ENCODE peak calls at places on chromosomes 16 and 17, in eight cellular contexts. U is heart left ventricle, I is stomach, W is neural progenitor cell, V is thoracic aorta, F is fibroblast of lung, P is SJSA1, K is body of pancreas. D is an unnamed sample. For H3K36me3, the result is how much of the 10 kb centered on the place peaks cover.

GRCh38 chr17:68849673-68850260 is 105.4 kb downstream of the ABCA8 start:
- DNase-seq in U (no peak), I (no peak), W (no peak), V (no peak), F (no peak), P (no peak), K (no peak), D (no peak)

GRCh38 chr16:87295661-87296531 is 21.3 kb downstream of the C16orf95 start:
- DNase-seq in U (no peak), I (no peak), W (no peak), V (no peak), F (no peak), P (no peak), K (no peak), D (no peak)

GRCh38 chr17:20200016-20200788 is 191.0 kb downstream of the SPECC1 start:
- DNase-seq in U (no peak), I (no peak), W (peak), V (no peak), F (no peak), P (no peak), K (no peak), D (no peak)

GRCh38 chr16:88440686-88441405 is 12.2 kb upstream of the ZFPM1 start:
- DNase-seq in U (no peak), I (no peak), W (no peak), V (no peak), F (no peak), P (no peak), K (no peak), D (no peak)

GRCh38 chr17:81090361-81091133 is 55.6 kb downstream of the BAIAP2 start:
- DNase-seq in U (peak), I (peak), W (peak), V (no peak), F (no peak), P (no peak), K (peak), D (peak)

GRCh38 chr16:30893082-30893743 is 664 bp downstream of the BCL7C start:
- DNase-seq in U (no peak), I (no peak), W (peak), V (no peak), F (no peak), P (no peak), K (no peak), D (peak)

GRCh38 chr16:25013751-25014499 is 1.2 kb downstream of the ARHGAP17 start:
- DNase-seq in U (no peak), I (no peak), W (no peak), V (no peak), F (no peak), P (no peak), K (no peak), D (peak)

GRCh38 chr16:4390266-4391260 is 18.9 kb downstream of the VASN start:
- DNase-seq in U (no peak), I (no peak), W (peak), V (no peak), F (no peak), P (no peak), K (no peak), D (no peak)

GRCh38 chr16:77657016-77657415 is 65.3 kb upstream of the NUDT7 start:
- DNase-seq in U (no peak), I (no peak), W (peak), V (no peak), F (peak), P (no peak), K (no peak), D (no peak)

GRCh38 chr16:17238285-17239028 is 232.3 kb downstream of the XYLT1 start:
- DNase-seq in U (no peak), I (no peak), W (no peak), V (no peak), F (no peak), P (no peak), K (no peak), D (no peak)

GRCh38 chr17:31597646-31598387 is 206.3 kb downstream of the RAB11FIP4 start:
- DNase-seq in U (no peak), I (no peak), W (no peak), V (no peak), F (no peak), P (no peak), K (no peak), D (no peak)

GRCh38 chr17:31321481-31321880 is at the start of gene EVI2A:
- DNase-seq in U (peak), I (no peak), W (peak), V (no peak), F (peak), P (peak), K (no peak), D (peak)

GRCh38 chr16:303760-304505 is 21.0 kb downstream of the PDIA2 start:
- DNase-seq in U (no peak), I (no peak), W (peak), V (no peak), F (no peak), P (no peak), K (no peak), D (no peak)

GRCh38 chr16:19396555-19397011 is 21.1 kb upstream of the TMC5 start:
- DNase-seq in U (no peak), I (peak), W (no peak), V (no peak), F (no peak), P (no peak), K (peak), D (no peak)

GRCh38 chr16:87152221-87152755 is 164.9 kb downstream of the C16orf95 start:
- DNase-seq in U (no peak), I (no peak), W (no peak), V (no peak), F (no peak), P (no peak), K (no peak), D (no peak)

GRCh38 chr17:47324224-47325020 is 667 bp downstream of the EFCAB13 start:
- DNase-seq in U (peak), I (peak), W (peak), V (no peak), F (peak), P (peak), K (peak), D (peak)

GRCh38 chr17:27376637-27377547 is 79.4 kb upstream of the KSR1 start:
- DNase-seq in U (no peak), I (no peak), W (no peak), V (no peak), F (peak), P (peak), K (no peak), D (no peak)

GRCh38 chr17:20284018-20284417 is 183.3 kb downstream of the LGALS9B start:
- DNase-seq in U (no peak), I (no peak), W (peak), V (no peak), F (peak), P (no peak), K (no peak), D (no peak)

GRCh38 chr17:59124665-59125064 is 18.0 kb upstream of the TRIM37 start:
- DNase-seq in U (no peak), I (no peak), W (no peak), V (no peak), F (no peak), P (no peak), K (no peak), D (no peak)

GRCh38 chr16:88764913-88765349 is 20.1 kb downstream of the PIEZO1 start:
- DNase-seq in U (no peak), I (no peak), W (no peak), V (no peak), F (peak), P (peak), K (peak), D (no peak)

GRCh38 chr17:35879748-35880654 is at the start of gene CCL5:
- DNase-seq in U (no peak), I (no peak), W (no peak), V (no peak), F (no peak), P (no peak), K (peak), D (peak)

GRCh38 chr17:45170280-45170975 is 8.8 kb downstream of the HEXIM2 start:
- DNase-seq in U (no peak), I (no peak), W (no peak), V (no peak), F (no peak), P (no peak), K (no peak), D (no peak)

GRCh38 chr17:54937426-54937825 is 31.0 kb downstream of the COX11 start:
- DNase-seq in U (no peak), I (no peak), W (no peak), V (no peak), F (no peak), P (no peak), K (no peak), D (no peak)

GRCh38 chr17:15279011-15279477 is 13.9 kb upstream of the PMP22 start:
- DNase-seq in U (no peak), I (no peak), W (no peak), V (no peak), F (peak), P (peak), K (no peak), D (no peak)

GRCh38 chr16:87826798-87827587 is 42.3 kb downstream of the SLC7A5 start:
- DNase-seq in U (no peak), I (no peak), W (no peak), V (no peak), F (no peak), P (peak), K (no peak), D (no peak)

GRCh38 chr17:20965492-20965891 is 77.3 kb downstream of the USP22 start:
- DNase-seq in U (no peak), I (no peak), W (no peak), V (no peak), F (no peak), P (no peak), K (no peak), D (no peak)

GRCh38 chr17:33284022-33284421 is 9.1 kb downstream of the ASIC2 start:
- DNase-seq in U (no peak), I (peak), W (no peak), V (peak), F (peak), P (peak), K (peak), D (no peak)

GRCh38 chr17:45332989-45333701 is 16.3 kb upstream of the MAP3K14 start:
- DNase-seq in U (no peak), I (no peak), W (no peak), V (no peak), F (peak), P (no peak), K (no peak), D (no peak)

GRCh38 chr17:48546924-48547838 is 2.3 kb upstream of the HOXB2 start:
- DNase-seq in U (no peak), I (no peak), W (no peak), V (no peak), F (peak), P (no peak), K (no peak), D (no peak)

DNA sequence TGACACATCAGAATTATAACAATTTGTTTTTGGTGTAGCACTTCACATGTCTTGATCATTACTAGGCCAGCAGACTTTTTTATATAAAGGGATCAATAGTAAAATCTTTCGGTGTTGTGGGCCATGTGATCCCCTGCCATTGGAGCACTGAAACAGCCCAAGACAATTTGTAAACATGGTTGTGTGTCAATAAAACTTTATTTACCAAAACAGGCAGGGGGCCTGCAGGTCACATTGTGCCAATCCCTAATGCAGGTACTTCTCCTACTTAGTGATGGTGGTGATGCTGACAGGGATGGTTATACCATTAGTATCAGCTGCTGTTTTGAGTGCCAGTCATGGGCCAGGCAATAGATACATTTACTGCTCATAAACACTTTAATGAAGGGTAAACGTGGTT is 319.9 kb downstream of the SNX29 start:
- DNase-seq in U (no peak), I (no peak), W (no peak), V (no peak), F (no peak), P (no peak), K (no peak), D (no peak)
- H3K27ac ChIP-seq in U (no peak), I (no peak), W (no peak), V (no peak), F (no peak), P (no peak), K (no peak), D (no peak)

GRCh38 chr16:69935278-69935711 is 15.8 kb upstream of the CLEC18A start:
- DNase-seq in U (no peak), I (no peak), W (no peak), V (peak), F (peak), P (no peak), K (no peak), D (no peak)

GRCh38 chr16:69935740-69936139 is 15.4 kb upstream of the CLEC18A start:
- DNase-seq in U (no peak), I (no peak), W (no peak), V (no peak), F (no peak), P (no peak), K (no peak), D (no peak)

GRCh38 chr16:69937465-69937951 is 13.6 kb upstream of the CLEC18A start:
- DNase-seq in U (no peak), I (no peak), W (peak), V (no peak), F (peak), P (no peak), K (no peak), D (no peak)

GRCh38 chr16:69936252-69936651 is 14.9 kb upstream of the CLEC18A start:
- DNase-seq in U (no peak), I (no peak), W (no peak), V (no peak), F (no peak), P (no peak), K (no peak), D (no peak)

DNA sequence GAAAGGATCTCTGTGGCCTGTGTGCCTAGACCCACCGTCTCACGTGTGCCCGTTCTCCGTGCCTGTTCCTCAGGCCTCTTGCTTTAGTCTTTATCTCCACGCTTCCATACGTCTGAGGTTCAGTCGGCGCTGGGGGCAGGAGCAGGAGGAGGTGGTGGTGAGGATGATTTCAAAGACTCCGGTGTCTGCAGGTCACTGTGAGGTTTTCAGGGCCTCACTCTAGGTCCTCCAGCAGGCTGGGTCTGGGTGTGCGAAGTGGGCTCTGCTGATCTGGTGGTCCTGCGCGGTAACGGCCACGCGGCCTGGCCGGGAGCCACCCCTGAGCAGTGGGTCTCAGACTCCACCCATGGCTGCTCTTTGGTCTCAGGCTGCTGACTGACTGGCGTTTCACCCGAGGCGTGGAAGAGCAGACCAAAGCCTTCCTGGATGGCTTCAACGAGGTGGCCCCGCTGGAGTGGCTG is 14.4 kb upstream of the CLEC18A start:
- DNase-seq in U (no peak), I (no peak), W (no peak), V (no peak), F (no peak), P (no peak), K (no peak), D (no peak)
- H3K36me3 ChIP-seq in U (half or more), I (half or more), W (under half), V (half or more), F (under half), P (half or more), K (half or more), D (half or more)

GRCh38 chr17:40177275-40177874 is at the start of gene RAPGEFL1:
- DNase-seq in U (peak), I (peak), W (peak), V (peak), F (peak), P (no peak), K (peak), D (peak)

GRCh38 chr17:40178660-40179059 is 1.4 kb downstream of the RAPGEFL1 start:
- DNase-seq in U (no peak), I (no peak), W (no peak), V (no peak), F (no peak), P (no peak), K (no peak), D (no peak)

GRCh38 chr17:40176409-40177110 is 710 bp upstream of the RAPGEFL1 start:
- DNase-seq in U (no peak), I (peak), W (no peak), V (no peak), F (no peak), P (no peak), K (no peak), D (no peak)

GRCh38 chr17:40179923-40180659 is 2.8 kb downstream of the RAPGEFL1 start:
- DNase-seq in U (no peak), I (no peak), W (no peak), V (no peak), F (peak), P (no peak), K (no peak), D (no peak)

GRCh38 chr17:40178021-40178601 is 841 bp downstream of the RAPGEFL1 start:
- DNase-seq in U (no peak), I (no peak), W (peak), V (no peak), F (no peak), P (no peak), K (no peak), D (no peak)
- H3K4me3 ChIP-seq in U (peak), I (peak), W (peak), V (peak), F (no peak), P (no peak), K (peak), D (no peak)

GRCh38 chr16:28259091-28259780 is 33.1 kb upstream of the SBK1 start:
- DNase-seq in U (no peak), I (no peak), W (no peak), V (no peak), F (no peak), P (no peak), K (no peak), D (no peak)
- H3K27ac ChIP-seq in U (peak), I (no peak), W (no peak), V (no peak), F (no peak), P (no peak), K (no peak), D (no peak)

DNA sequence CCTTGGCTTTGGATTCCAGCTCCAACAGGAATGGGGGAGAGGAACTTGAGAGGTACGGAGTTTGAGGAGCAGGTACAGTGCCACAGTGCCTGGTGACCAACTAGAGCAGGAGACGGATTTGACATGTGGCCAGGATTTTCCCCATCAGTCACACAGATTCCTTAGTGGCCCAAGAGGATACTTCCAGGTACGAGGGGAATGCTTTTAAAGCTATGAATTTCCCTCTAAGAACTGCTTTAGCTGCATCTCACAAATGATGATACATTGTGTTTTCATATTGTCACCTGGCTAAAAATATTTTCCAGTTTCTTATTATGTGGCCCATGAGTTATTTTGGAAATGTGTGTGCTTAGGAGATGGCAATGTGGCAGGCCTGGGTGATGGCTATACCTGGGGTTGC is 98.3 kb downstream of the ABCC6 start:
- DNase-seq in U (no peak), I (no peak), W (no peak), V (no peak), F (no peak), P (no peak), K (no peak), D (no peak)
- H3K36me3 ChIP-seq in U (under half), I (half or more), W (under half), V (under half), F (under half), P (half or more), K (under half), D (under half)

DNA sequence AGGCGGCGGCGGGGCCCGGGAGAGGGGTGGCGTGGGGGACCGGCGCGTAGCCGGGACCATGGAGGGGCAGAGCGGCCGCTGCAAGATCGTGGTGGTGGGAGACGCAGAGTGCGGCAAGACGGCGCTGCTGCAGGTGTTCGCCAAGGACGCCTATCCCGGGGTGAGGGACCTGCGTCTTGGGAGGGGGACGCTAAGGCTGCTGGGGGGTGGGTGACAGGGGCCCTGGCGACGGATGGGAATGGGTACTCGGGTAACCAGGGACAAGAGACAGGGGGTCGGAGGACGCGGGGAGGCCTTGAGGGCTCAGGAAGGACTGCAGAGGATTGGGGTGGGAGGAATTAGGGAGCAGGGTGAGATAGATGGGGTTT is 243 bp downstream of the RND2 start:
- DNase-seq in U (no peak), I (no peak), W (no peak), V (no peak), F (no peak), P (no peak), K (no peak), D (no peak)
- H3K4me3 ChIP-seq in U (peak), I (peak), W (peak), V (peak), F (peak), P (no peak), K (no peak), D (no peak)

GRCh38 chr16:2212362-2213324 is 2.0 kb upstream of the BRICD5 start:
- DNase-seq in U (no peak), I (peak), W (no peak), V (no peak), F (no peak), P (no peak), K (peak), D (no peak)
- H3K27ac ChIP-seq in U (peak), I (no peak), W (no peak), V (peak), F (no peak), P (no peak), K (peak), D (no peak)